ENCODE peak calls at places on chromosomes 11 and 22, in six cellular contexts. One of them, this sample, is unnamed.

GRCh38 chr11:76314741-76315090 is 66.2 kb downstream of the THAP12 start:
- DNase-seq in SK-N-SH: no peak
- DNase-seq in neural progenitor cell: no peak
- DNase-seq in HCT116: no peak
- DNase-seq in GM23248: peak
- DNase-seq in PC-3: peak
- DNase-seq in this sample: no peak

GRCh38 chr11:80163011-80163410 is 722.2 kb upstream of the TENM4 start:
- DNase-seq in SK-N-SH: no peak
- DNase-seq in neural progenitor cell: no peak
- DNase-seq in HCT116: no peak
- DNase-seq in GM23248: peak
- DNase-seq in PC-3: peak
- DNase-seq in this sample: no peak

GRCh38 chr22:36198482-36198881 is 3.1 kb downstream of the APOL4 start:
- DNase-seq in SK-N-SH: no peak
- DNase-seq in neural progenitor cell: no peak
- DNase-seq in HCT116: no peak
- DNase-seq in GM23248: no peak
- DNase-seq in PC-3: no peak
- DNase-seq in this sample: no peak

GRCh38 chr11:95714853-95715776 is 74.5 kb downstream of the FAM76B start:
- DNase-seq in SK-N-SH: no peak
- DNase-seq in neural progenitor cell: no peak
- DNase-seq in HCT116: no peak
- DNase-seq in GM23248: no peak
- DNase-seq in PC-3: no peak
- DNase-seq in this sample: no peak

GRCh38 chr22:17587631-17588030 is 24.3 kb downstream of the SLC25A18 start:
- DNase-seq in SK-N-SH: no peak
- DNase-seq in neural progenitor cell: no peak
- DNase-seq in HCT116: no peak
- DNase-seq in GM23248: no peak
- DNase-seq in PC-3: no peak
- DNase-seq in this sample: no peak

GRCh38 chr11:93743316-93743715 is 1.8 kb downstream of the C11orf54 start:
- DNase-seq in SK-N-SH: no peak
- DNase-seq in neural progenitor cell: peak
- DNase-seq in HCT116: no peak
- DNase-seq in GM23248: no peak
- DNase-seq in PC-3: no peak
- DNase-seq in this sample: no peak

GRCh38 chr11:76590631-76590950 is 80.0 kb downstream of the LRRC32 start:
- DNase-seq in SK-N-SH: no peak
- DNase-seq in neural progenitor cell: no peak
- DNase-seq in HCT116: no peak
- DNase-seq in GM23248: no peak
- DNase-seq in PC-3: no peak
- DNase-seq in this sample: no peak

GRCh38 chr22:47775686-47776085 is 1013.2 kb downstream of the TBC1D22A start:
- DNase-seq in SK-N-SH: no peak
- DNase-seq in neural progenitor cell: no peak
- DNase-seq in HCT116: no peak
- DNase-seq in GM23248: no peak
- DNase-seq in PC-3: peak
- DNase-seq in this sample: no peak

DNA sequence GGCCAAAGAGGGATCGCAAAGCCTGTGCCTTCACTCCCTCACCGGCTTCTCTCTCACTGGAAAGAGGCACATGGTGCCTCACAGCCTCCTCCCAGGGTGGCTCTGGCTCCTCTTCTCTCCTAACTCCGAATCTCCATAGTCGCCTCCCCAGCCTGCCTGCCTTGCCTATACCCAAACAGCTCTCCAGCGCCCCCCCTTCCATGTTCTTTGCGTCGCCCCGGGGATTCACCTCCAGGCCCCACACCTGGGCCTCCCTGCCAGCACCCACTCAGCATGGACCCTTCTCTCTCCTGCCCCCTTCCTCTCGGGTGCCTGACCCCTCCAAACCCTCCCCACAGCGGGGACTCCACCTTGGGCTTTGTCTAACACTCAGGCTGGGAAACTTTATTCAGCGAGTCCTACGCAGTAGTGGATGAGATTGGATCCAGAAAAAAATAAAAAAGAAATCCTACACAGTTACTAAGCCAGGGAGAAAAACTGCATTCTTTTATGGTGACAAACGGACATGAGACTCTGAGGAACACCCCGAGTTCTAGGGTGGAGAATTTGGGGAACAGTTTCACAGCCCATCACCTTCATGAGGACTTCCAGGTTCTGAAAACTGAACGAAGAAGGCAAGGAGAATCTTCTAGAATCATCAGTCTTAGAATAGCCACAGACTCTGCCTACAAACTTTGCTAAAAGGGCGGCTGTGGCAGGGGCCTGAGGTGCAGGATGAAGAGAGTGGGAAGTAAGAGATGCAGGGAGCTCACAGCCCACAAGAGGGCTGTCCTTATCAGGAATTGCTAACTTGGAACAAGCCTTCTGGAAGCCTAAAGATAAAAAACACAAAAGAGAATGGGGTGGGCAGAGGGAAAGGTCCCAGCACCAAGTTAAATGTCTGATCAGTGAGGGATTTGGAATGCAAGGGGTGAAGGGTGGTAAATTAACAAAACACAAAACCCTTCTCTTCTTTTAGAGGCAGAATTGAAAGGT is 5.3 kb downstream of the PPM1F start:
- DNase-seq in SK-N-SH: peak
- DNase-seq in neural progenitor cell: peak
- DNase-seq in HCT116: no peak
- DNase-seq in GM23248: peak
- DNase-seq in PC-3: peak
- DNase-seq in this sample: no peak
- H3K9ac ChIP-seq in SK-N-SH: peak
- H3K9ac ChIP-seq in neural progenitor cell: no peak
- H3K9ac ChIP-seq in HCT116: no peak
- H3K9ac ChIP-seq in GM23248: peak
- H3K9ac ChIP-seq in PC-3: no peak
- H3K9ac ChIP-seq in this sample: no peak

GRCh38 chr11:116294630-116295029 is 478.2 kb downstream of the BUD13 start:
- DNase-seq in SK-N-SH: no peak
- DNase-seq in neural progenitor cell: no peak
- DNase-seq in HCT116: no peak
- DNase-seq in GM23248: peak
- DNase-seq in PC-3: no peak
- DNase-seq in this sample: no peak
- TF ChIP-seq EZH2phosphoT487 in SK-N-SH: no peak
- TF ChIP-seq EZH2phosphoT487 in neural progenitor cell: no peak
- TF ChIP-seq EZH2phosphoT487 in HCT116: no peak
- TF ChIP-seq EZH2phosphoT487 in GM23248: no peak
- TF ChIP-seq EZH2phosphoT487 in PC-3: no peak
- TF ChIP-seq EZH2phosphoT487 in this sample: no peak

GRCh38 chr11:62337682-62338181 is 484 bp downstream of the ASRGL1 start:
- DNase-seq in SK-N-SH: peak
- DNase-seq in neural progenitor cell: peak
- DNase-seq in HCT116: no peak
- DNase-seq in GM23248: peak
- DNase-seq in PC-3: peak
- DNase-seq in this sample: no peak
- H3K9ac ChIP-seq in SK-N-SH: peak
- H3K9ac ChIP-seq in neural progenitor cell: peak
- H3K9ac ChIP-seq in HCT116: peak
- H3K9ac ChIP-seq in GM23248: no peak
- H3K9ac ChIP-seq in PC-3: peak
- H3K9ac ChIP-seq in this sample: peak

GRCh38 chr11:132977241-132977640 is 555.1 kb downstream of the OPCML start:
- DNase-seq in SK-N-SH: no peak
- DNase-seq in neural progenitor cell: no peak
- DNase-seq in HCT116: no peak
- DNase-seq in GM23248: no peak
- DNase-seq in PC-3: no peak
- DNase-seq in this sample: no peak
- TF ChIP-seq EZH2phosphoT487 in SK-N-SH: no peak
- TF ChIP-seq EZH2phosphoT487 in neural progenitor cell: no peak
- TF ChIP-seq EZH2phosphoT487 in HCT116: no peak
- TF ChIP-seq EZH2phosphoT487 in GM23248: no peak
- TF ChIP-seq EZH2phosphoT487 in PC-3: no peak
- TF ChIP-seq EZH2phosphoT487 in this sample: no peak

GRCh38 chr11:13332124-13332523 is 54.5 kb downstream of the BMAL1 start:
- DNase-seq in SK-N-SH: no peak
- DNase-seq in neural progenitor cell: no peak
- DNase-seq in HCT116: no peak
- DNase-seq in GM23248: no peak
- DNase-seq in PC-3: no peak
- DNase-seq in this sample: no peak

GRCh38 chr11:13333456-13333957 is 55.9 kb downstream of the BMAL1 start:
- DNase-seq in SK-N-SH: no peak
- DNase-seq in neural progenitor cell: no peak
- DNase-seq in HCT116: peak
- DNase-seq in GM23248: peak
- DNase-seq in PC-3: peak
- DNase-seq in this sample: no peak

GRCh38 chr11:13336246-13336873 is 58.8 kb downstream of the BMAL1 start:
- DNase-seq in SK-N-SH: no peak
- DNase-seq in neural progenitor cell: no peak
- DNase-seq in HCT116: no peak
- DNase-seq in GM23248: peak
- DNase-seq in PC-3: no peak
- DNase-seq in this sample: no peak

GRCh38 chr11:13335319-13335718 is 57.7 kb downstream of the BMAL1 start:
- DNase-seq in SK-N-SH: peak
- DNase-seq in neural progenitor cell: peak
- DNase-seq in HCT116: no peak
- DNase-seq in GM23248: peak
- DNase-seq in PC-3: peak
- DNase-seq in this sample: peak

DNA sequence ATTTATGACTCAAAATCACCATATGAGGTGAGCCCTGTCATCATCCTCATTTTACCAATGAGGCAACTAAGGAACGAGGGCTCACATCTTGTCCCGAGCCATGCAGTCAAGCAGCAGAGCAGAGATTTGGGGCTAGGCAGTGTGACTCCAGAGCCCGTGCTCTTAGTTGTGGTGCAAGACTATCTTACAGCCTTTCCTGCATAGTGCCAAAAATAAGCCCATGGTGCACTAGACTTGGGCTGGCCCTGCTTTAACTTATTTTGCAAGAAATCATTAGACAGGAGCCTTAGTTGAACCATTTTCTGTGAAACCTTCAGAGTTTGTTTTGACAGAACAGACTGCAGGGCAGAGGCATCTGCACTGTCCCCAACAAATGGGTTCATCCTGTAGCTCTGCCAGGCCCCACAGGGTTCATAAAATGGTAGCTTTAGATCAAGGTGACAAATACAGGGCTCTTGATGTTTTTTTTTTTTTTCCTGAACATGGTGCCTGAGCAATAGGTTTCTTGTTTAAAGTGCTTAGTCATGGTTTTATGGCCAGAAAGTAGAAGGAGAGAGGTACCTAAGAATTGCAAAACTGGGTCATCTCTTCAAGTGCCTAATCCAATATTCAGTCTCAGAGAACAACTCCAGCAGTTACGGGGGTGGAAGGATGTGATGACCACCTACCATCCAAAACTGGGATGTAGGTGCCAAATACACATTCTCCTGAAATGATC is 56.6 kb downstream of the BMAL1 start:
- DNase-seq in SK-N-SH: no peak
- DNase-seq in neural progenitor cell: no peak
- DNase-seq in HCT116: no peak
- DNase-seq in GM23248: peak
- DNase-seq in PC-3: peak
- DNase-seq in this sample: no peak
- H3K9ac ChIP-seq in SK-N-SH: no peak
- H3K9ac ChIP-seq in neural progenitor cell: no peak
- H3K9ac ChIP-seq in HCT116: peak
- H3K9ac ChIP-seq in GM23248: no peak
- H3K9ac ChIP-seq in PC-3: peak
- H3K9ac ChIP-seq in this sample: no peak

DNA sequence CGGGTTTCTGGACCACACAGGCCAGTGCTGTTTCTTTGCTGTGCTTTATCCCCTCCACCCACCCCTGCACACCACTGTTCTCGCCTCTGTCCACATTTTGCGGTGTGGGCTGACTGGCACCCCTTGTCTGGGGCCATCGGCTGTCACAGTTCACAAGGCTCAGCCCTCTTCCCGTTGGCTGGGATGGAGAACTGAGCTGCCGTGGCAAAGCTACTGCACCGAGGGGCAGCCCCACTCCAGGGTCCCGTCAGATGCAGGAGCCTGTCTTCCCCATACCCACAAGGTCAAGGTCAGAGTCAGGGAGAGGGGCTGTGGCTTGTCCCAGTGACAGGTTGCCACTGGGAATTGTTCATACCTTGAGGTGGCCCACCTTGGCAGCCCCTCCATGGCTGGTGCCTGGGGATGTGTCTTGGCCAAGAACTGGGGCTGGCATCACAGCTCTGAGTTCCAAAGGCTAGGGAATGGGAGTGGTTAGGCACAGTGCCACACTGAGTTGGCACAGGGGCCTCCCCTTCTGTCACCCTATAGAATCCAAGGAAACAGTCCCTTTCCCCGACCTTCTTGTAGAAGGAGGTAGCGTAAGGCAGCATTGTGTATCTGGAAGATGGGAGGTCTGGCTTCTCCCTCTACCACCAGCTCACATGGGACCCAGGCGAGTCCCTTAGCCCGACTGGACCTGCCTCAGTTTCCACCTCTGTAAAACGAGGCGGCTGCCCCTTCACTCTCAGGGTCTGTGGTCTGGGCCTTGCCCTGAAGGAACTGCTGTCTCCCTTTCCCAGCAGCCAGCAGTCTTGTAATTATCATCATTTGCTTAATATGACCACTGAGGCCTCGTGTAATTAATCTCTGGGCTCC is 3.4 kb downstream of the GRK2 start:
- DNase-seq in SK-N-SH: no peak
- DNase-seq in neural progenitor cell: no peak
- DNase-seq in HCT116: no peak
- DNase-seq in GM23248: no peak
- DNase-seq in PC-3: no peak
- DNase-seq in this sample: no peak
- TF ChIP-seq EZH2phosphoT487 in SK-N-SH: no peak
- TF ChIP-seq EZH2phosphoT487 in neural progenitor cell: no peak
- TF ChIP-seq EZH2phosphoT487 in HCT116: no peak
- TF ChIP-seq EZH2phosphoT487 in GM23248: no peak
- TF ChIP-seq EZH2phosphoT487 in PC-3: no peak
- TF ChIP-seq EZH2phosphoT487 in this sample: no peak

DNA sequence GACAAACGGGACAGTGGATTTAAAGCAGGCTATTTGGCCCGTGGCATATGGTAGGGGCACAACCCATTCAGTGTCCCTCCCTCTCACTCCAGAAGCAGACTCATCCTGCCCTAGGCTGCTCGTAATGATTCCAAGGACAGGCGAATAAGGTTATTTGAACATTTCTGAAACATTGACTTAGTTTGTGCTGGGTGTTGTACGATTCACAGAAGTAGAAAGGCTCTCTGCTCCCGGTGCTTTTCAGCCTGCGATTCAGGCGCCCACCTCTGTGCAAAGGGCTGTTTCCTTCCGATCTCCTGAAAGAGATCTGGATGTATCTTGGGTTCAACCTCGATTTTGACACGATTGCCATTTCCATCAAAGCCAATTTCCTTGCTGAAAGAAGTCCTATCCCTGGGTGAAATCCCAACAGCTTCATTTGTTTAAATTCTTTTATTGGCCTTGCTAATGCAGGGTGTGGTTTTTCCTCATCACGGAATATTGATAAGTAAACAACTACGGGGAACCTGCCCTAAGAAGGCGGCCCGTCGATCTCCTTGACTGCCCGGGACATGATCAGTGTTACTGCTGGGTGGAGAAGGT is 1.1 kb upstream of the ZC3H12C start:
- DNase-seq in SK-N-SH: no peak
- DNase-seq in neural progenitor cell: peak
- DNase-seq in HCT116: peak
- DNase-seq in GM23248: peak
- DNase-seq in PC-3: peak
- DNase-seq in this sample: no peak
- H3K9ac ChIP-seq in SK-N-SH: peak
- H3K9ac ChIP-seq in neural progenitor cell: peak
- H3K9ac ChIP-seq in HCT116: peak
- H3K9ac ChIP-seq in GM23248: peak
- H3K9ac ChIP-seq in PC-3: peak
- H3K9ac ChIP-seq in this sample: peak